ENCODE peak calls at places on chromosomes 1 and 21, in four cellular contexts. R is K562, B is HepG2, D is GM12878. O is an unnamed sample.

GRCh38 chr1:107430540-107431228 is 289.8 kb downstream of the NTNG1 start:
- DNase-seq in R (peak; percentile 12), B (peak; percentile 67), D (peak; percentile 39), O (peak; percentile 82)

GRCh38 chr21:41727784-41728763 is 38.8 kb downstream of the RIPK4 start:
- DNase-seq in R (no peak), B (no peak), D (no peak), O (no peak)

GRCh38 chr1:201396859-201397464 is 2.2 kb downstream of the LAD1 start:
- DNase-seq in R (no peak), B (peak; percentile 77), D (no peak), O (no peak)

GRCh38 chr1:218209351-218209861 is 75.7 kb upstream of the RRP15 start:
- DNase-seq in R (no peak), B (no peak), D (no peak), O (no peak)

GRCh38 chr21:39108291-39109162 is 74.7 kb downstream of the PSMG1 start:
- DNase-seq in R (peak; percentile 7), B (no peak), D (no peak), O (no peak)

GRCh38 chr1:32351077-32351858 is 11.0 kb downstream of the FAM229A start:
- DNase-seq in R (peak; percentile 100), B (peak; percentile 89), D (peak; percentile 69), O (peak; percentile 99)

GRCh38 chr1:19079541-19079940 is 123.1 kb upstream of the IFFO2 start:
- DNase-seq in R (no peak), B (no peak), D (no peak), O (no peak)

GRCh38 chr1:14924455-14925325 is 228.9 kb upstream of the TMEM51 start:
- DNase-seq in R (peak; percentile 84), B (no peak), D (no peak), O (peak; percentile 56)

GRCh38 chr1:15957221-15958090 is 18.4 kb downstream of the ZBTB17 start:
- DNase-seq in R (peak; percentile 75), B (no peak), D (no peak), O (peak; percentile 86)

GRCh38 chr1:160115545-160116276 is at the start of gene ATP1A2:
- DNase-seq in R (no peak), B (no peak), D (no peak), O (peak; percentile 74)

GRCh38 chr1:61436491-61437120 is 288.3 kb downstream of the TM2D1 start:
- DNase-seq in R (no peak), B (no peak), D (no peak), O (peak; percentile 26)

GRCh38 chr1:147913362-147913761 is 10.8 kb downstream of the GJA8 start:
- DNase-seq in R (no peak), B (no peak), D (no peak), O (no peak)

GRCh38 chr1:9753121-9753531 is 70.6 kb downstream of the CLSTN1 start:
- DNase-seq in R (peak; percentile 30), B (no peak), D (no peak), O (no peak)

GRCh38 chr1:19625264-19625663 is 18.8 kb upstream of the NBL1 start:
- DNase-seq in R (no peak), B (no peak), D (no peak), O (no peak)

GRCh38 chr1:52920791-52921291 is 699 bp downstream of the ECHDC2 start:
- DNase-seq in R (no peak), B (no peak), D (no peak), O (peak; percentile 67)

GRCh38 chr1:92820024-92820423 is 11.8 kb upstream of the RPL5 start:
- DNase-seq in R (no peak), B (no peak), D (no peak), O (peak; percentile 33)

GRCh38 chr1:43836267-43836951 is 97.2 kb upstream of the ARTN start:
- DNase-seq in R (peak; percentile 54), B (peak; percentile 55), D (peak; percentile 88), O (no peak)

GRCh38 chr1:230646710-230647302 is 4.5 kb downstream of the COG2 start:
- DNase-seq in R (no peak), B (no peak), D (no peak), O (no peak)

GRCh38 chr1:12556957-12557935 is 60.8 kb downstream of the DHRS3 start:
- DNase-seq in R (no peak), B (no peak), D (no peak), O (peak; percentile 46)

GRCh38 chr1:238404921-238405320 is 514.2 kb upstream of the ZP4 start:
- DNase-seq in R (no peak), B (no peak), D (no peak), O (no peak)

GRCh38 chr1:24427469-24427862 is 11.9 kb downstream of the NIPAL3 start:
- DNase-seq in R (no peak), B (no peak), D (no peak), O (no peak)

GRCh38 chr1:36034692-36035091 is 49.2 kb upstream of the TEKT2 start:
- DNase-seq in R (peak; percentile 12), B (no peak), D (no peak), O (no peak)

GRCh38 chr1:150925080-150925479 is 1.1 kb upstream of the SETDB1 start:
- DNase-seq in R (no peak), B (no peak), D (no peak), O (peak; percentile 36)

GRCh38 chr1:9849691-9850441 is 26.1 kb upstream of the CLSTN1 start:
- DNase-seq in R (peak; percentile 75), B (no peak), D (no peak), O (peak; percentile 53)

GRCh38 chr1:22582670-22583635 is 19.7 kb downstream of the EPHA8 start:
- DNase-seq in R (no peak), B (no peak), D (no peak), O (no peak)

GRCh38 chr1:107620753-107621152 is 344.2 kb downstream of the VAV3 start:
- DNase-seq in R (no peak), B (no peak), D (no peak), O (no peak)

GRCh38 chr1:86706018-86706417 is 1.6 kb downstream of the SH3GLB1 start:
- DNase-seq in R (no peak), B (peak; percentile 9), D (no peak), O (no peak)

GRCh38 chr1:160862151-160863061 is at the start of gene CD244:
- DNase-seq in R (no peak), B (no peak), D (peak; percentile 71), O (no peak)

GRCh38 chr1:207579436-207579799 is 65.5 kb upstream of the CR1L start:
- DNase-seq in R (peak; percentile 73), B (peak; percentile 41), D (peak; percentile 17), O (peak; percentile 95)

DNA sequence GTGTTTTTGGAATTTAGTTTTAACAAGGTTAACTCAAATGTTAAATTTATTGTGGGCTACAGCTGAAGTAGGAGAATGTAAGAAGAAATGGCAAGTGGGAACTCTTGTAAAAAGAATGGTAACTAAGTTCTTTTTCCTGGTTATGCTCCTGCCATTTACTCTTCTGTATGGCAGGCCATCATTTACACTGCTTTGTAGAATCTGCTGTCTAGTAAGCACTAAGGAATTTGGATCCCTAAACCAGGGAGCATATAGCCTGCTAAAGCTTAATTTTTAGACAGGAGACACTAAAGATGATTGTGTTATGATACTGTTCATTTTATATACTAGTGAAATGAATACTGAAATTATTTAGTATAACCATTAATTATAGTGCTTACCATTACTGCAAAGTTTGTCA is 85.3 kb downstream of the CAMTA1 start:
- DNase-seq in R (no peak), B (no peak), D (no peak), O (no peak)
- TF ChIP-seq JUNB in R (no peak), B (no peak), D (no peak), O (no peak)

DNA sequence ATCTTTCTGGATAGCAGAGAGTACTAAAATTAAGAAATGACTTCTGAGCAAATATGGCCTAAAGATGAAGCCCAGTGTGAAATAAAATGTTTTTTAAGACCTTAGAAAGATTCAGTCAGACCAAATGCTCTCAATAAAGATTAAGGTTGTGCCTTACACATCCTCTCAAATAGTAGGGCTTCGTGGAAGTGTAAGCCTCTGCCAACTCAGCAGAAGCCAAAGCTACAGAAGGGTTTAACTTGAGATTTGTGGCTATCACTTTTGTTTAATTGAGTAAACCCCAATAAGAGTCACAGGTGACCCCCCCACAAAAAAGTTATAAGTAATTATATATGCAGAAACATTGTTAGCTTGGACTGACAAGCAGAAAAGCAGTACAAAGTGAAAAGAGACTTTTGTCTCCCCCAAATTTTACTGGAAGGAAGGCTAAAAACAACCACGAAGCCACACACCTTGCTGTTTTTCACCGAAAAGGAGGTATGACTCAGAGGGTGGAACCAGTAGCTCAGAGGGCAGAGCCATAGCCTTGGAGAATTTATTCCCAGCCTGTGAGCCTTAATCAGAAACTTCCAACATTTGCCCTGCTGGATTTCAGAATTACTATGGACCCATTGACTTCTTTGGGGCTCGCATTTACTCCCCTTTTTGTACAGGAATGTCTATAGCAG is 31.9 kb downstream of the RPS6KC1 start:
- DNase-seq in R (peak; percentile 25), B (no peak), D (no peak), O (no peak)
- TF ChIP-seq CREB1 in R (no peak), B (no peak), D (no peak), O (no peak)

DNA sequence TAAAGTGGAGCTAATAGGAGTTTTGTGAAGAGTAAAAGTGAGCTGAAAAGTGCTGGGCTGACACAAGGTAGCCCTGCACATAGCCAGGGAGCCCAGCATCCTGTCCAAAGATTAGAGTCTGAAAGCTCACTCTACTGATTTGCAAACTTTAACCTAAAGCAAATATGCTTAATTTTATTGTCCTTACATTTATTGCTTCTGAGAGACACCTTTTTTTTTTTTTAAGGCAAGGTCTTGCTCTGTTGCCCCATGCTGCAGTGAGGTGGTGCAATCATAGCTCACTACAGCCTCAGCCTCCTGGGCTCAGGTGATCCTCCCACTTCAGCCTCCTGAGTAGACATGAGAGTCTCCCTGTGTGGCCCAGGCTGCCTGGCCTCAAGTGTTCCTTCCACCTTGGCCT is 16.5 kb downstream of the MGST3 start:
- DNase-seq in R (no peak), B (no peak), D (no peak), O (no peak)
- TF ChIP-seq JUNB in R (no peak), B (no peak), D (no peak), O (no peak)

GRCh38 chr1:41621791-41622190 is 137.3 kb upstream of the EDN2 start:
- DNase-seq in R (no peak), B (no peak), D (no peak), O (no peak)

GRCh38 chr1:41623736-41624135 is 139.3 kb upstream of the EDN2 start:
- DNase-seq in R (no peak), B (no peak), D (no peak), O (no peak)

GRCh38 chr1:41622402-41622801 is 137.9 kb upstream of the EDN2 start:
- DNase-seq in R (no peak), B (no peak), D (no peak), O (no peak)

GRCh38 chr1:41621256-41621655 is 136.8 kb upstream of the EDN2 start:
- DNase-seq in R (no peak), B (no peak), D (no peak), O (no peak)

DNA sequence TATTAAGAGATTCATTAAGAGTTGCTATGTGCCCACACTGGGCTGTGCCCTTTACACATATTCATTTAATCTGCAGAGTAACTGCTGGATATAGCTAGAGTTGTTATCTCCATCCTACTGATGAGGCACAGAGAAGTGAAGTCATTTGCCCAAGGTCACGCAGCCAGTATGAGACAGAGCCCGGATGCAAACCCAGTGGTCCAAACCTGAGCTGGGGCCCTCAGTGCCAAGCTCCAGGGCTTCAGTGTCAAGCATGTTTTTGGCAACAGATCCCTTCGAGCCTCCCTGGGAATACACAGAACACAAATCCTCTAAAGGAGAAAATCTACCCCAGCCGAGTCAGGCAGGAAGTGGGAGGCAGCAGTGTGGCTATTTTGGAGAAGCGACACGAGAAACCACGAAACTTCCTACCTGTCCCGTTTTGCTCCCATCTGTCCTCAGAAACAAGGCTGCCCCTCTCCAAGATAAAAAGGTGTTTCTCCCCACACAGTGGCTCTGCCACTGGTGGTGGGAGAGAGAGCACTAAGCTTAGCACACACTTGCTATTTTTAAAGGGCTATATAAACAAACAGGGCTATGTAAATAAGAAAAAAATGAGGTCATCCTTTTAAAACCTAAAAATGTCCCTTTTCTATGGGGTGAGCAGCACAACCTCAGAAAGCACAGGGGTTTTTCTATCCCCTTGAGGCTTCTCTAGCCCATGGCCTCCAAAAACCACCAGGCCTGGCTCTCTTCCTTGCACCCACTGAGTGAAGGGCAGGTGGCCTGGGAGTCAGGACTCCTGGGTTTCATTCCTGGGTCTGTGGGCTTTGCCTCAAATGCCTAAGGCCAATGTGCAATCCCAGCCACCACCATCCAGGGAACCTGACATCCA is 138.6 kb upstream of the EDN2 start:
- DNase-seq in R (no peak), B (no peak), D (peak; percentile 70), O (no peak)
- TF ChIP-seq CREB1 in R (no peak), B (no peak), D (peak; percentile 44), O (no peak)

O was measured in GM23338.